ENCODE peak calls at places on chromosomes 12 and 14, in eight cellular contexts. G is NCI-H460, K is HFFc6, P is epithelial cell of proximal tubule, A is EH, B is NCI-H774, T is ureter, C is body of pancreas. Q is an unnamed sample.

GRCh38 chr14:95323917-95324316 is 4.2 kb upstream of the CLMN start:
- DNase-seq in T (no peak), K (no peak), A (no peak), G (no peak), P (no peak), C (no peak), B (no peak), Q (peak)

GRCh38 chr12:26268841-26269553 is 73.6 kb downstream of the SSPN start:
- DNase-seq in C (peak), K (no peak), T (no peak), B (no peak), G (no peak), A (peak), P (no peak), Q (no peak)

GRCh38 chr12:102069707-102070106 is 7.9 kb upstream of the WASHC3 start:
- DNase-seq in A (no peak), C (no peak), G (no peak), K (no peak), T (no peak), P (no peak), B (no peak), Q (no peak)

GRCh38 chr12:124573839-124574786 is 6.7 kb upstream of the NCOR2 start:
- DNase-seq in A (no peak), B (no peak), C (no peak), T (no peak), K (no peak), P (no peak), G (no peak), Q (no peak)

GRCh38 chr12:63400746-63401145 is 249.7 kb upstream of the AVPR1A start:
- DNase-seq in T (no peak), B (peak), K (no peak), P (peak), A (no peak), C (no peak), G (no peak), Q (no peak)

GRCh38 chr12:67790660-67791059 is 142.1 kb downstream of the DYRK2 start:
- DNase-seq in G (no peak), B (no peak), K (no peak), P (no peak), A (peak), C (no peak), T (no peak), Q (no peak)

GRCh38 chr12:65778268-65779090 is 45.8 kb upstream of the HMGA2 start:
- DNase-seq in G (no peak), K (peak), B (no peak), T (no peak), C (no peak), A (peak), P (no peak), Q (no peak)

GRCh38 chr12:8018666-8019581 is 13.6 kb upstream of the FOXJ2 start:
- DNase-seq in A (no peak), B (no peak), P (no peak), G (no peak), T (no peak), K (no peak), C (no peak), Q (no peak)

GRCh38 chr12:112112423-112113132 is 4.0 kb upstream of the NAA25 start:
- DNase-seq in P (no peak), B (no peak), C (peak), K (no peak), G (no peak), A (no peak), T (peak), Q (no peak)

GRCh38 chr12:55699471-55700055 is 8.1 kb downstream of the ITGA7 start:
- DNase-seq in P (no peak), G (no peak), A (no peak), C (no peak), T (no peak), B (no peak), K (no peak), Q (no peak)

GRCh38 chr14:76329951-76330350 is 46.0 kb upstream of the ESRRB start:
- DNase-seq in P (no peak), B (no peak), A (no peak), K (no peak), G (no peak), T (no peak), C (no peak), Q (no peak)

GRCh38 chr12:22588817-22589216 is 36.2 kb upstream of the ETNK1 start:
- DNase-seq in B (peak), G (no peak), P (no peak), A (no peak), T (no peak), K (no peak), C (no peak), Q (no peak)

GRCh38 chr14:34983148-34983760 is 462 bp downstream of the SRP54 start:
- DNase-seq in T (no peak), G (no peak), P (no peak), A (no peak), C (no peak), K (no peak), B (no peak), Q (no peak)

GRCh38 chr12:122858171-122858570 is 22.9 kb downstream of the HIP1R start:
- DNase-seq in T (no peak), K (no peak), B (no peak), A (no peak), G (no peak), C (no peak), P (no peak), Q (peak)

GRCh38 chr12:19431407-19432308 is 7.6 kb upstream of the AEBP2 start:
- DNase-seq in T (peak), G (no peak), C (no peak), B (no peak), P (no peak), A (peak), K (peak), Q (no peak)

GRCh38 chr12:10369557-10370150 is 20.2 kb downstream of the KLRK1 start:
- DNase-seq in C (no peak), B (no peak), G (no peak), P (no peak), T (no peak), A (no peak), K (no peak), Q (no peak)

GRCh38 chr14:67529947-67530935 is 2.8 kb upstream of the PLEKHH1 start:
- DNase-seq in C (no peak), G (no peak), B (no peak), P (no peak), K (no peak), T (no peak), A (no peak), Q (no peak)

GRCh38 chr14:100407376-100408102 is 84.4 kb downstream of the SLC25A47 start:
- DNase-seq in C (no peak), T (no peak), K (no peak), B (no peak), G (peak), A (no peak), P (no peak), Q (no peak)

GRCh38 chr12:124956571-124956970 is 32.4 kb downstream of the DHX37 start:
- DNase-seq in C (no peak), T (no peak), B (no peak), G (no peak), P (no peak), K (no peak), A (no peak), Q (no peak)

GRCh38 chr14:29039171-29039570 is 272.6 kb downstream of the FOXG1 start:
- DNase-seq in K (peak), A (peak), P (no peak), T (no peak), B (no peak), C (no peak), G (no peak), Q (no peak)

GRCh38 chr12:79624378-79624777 is 66.4 kb downstream of the PAWR start:
- DNase-seq in G (no peak), C (no peak), T (no peak), K (no peak), P (no peak), B (no peak), A (peak), Q (no peak)

GRCh38 chr12:47102845-47103666 is 23.3 kb upstream of the AMIGO2 start:
- DNase-seq in C (no peak), T (peak), K (peak), P (no peak), G (no peak), B (no peak), A (peak), Q (no peak)

GRCh38 chr14:50961606-50962259 is 17.4 kb upstream of the PYGL start:
- DNase-seq in C (no peak), K (peak), T (no peak), P (peak), B (no peak), G (no peak), A (peak), Q (no peak)

GRCh38 chr12:32181498-32182175 is 75.0 kb downstream of the BICD1 start:
- DNase-seq in G (no peak), C (no peak), B (no peak), T (no peak), K (no peak), P (no peak), A (peak), Q (no peak)

GRCh38 chr14:52700701-52701172 is 5.4 kb upstream of the ERO1A start:
- DNase-seq in C (no peak), B (no peak), P (peak), G (no peak), A (peak), T (no peak), K (no peak), Q (no peak)

Q was measured in lower lobe of right lung.